ENCODE peak calls at places on chromosomes 3 and 15, in seven cellular contexts. A is GM23338, M is HCT116, O is PC-3, D is GM23248, I is neural progenitor cell, Z is hepatocyte. X is an unnamed sample.

GRCh38 chr3:62007036-62007435 is 366.3 kb downstream of the FEZF2 start:
- DNase-seq in M (no peak), I (no peak), O (no peak), Z (peak), A (no peak), D (peak), X (no peak)

GRCh38 chr15:52383100-52383588 is 87.5 kb upstream of the MYO5C start:
- DNase-seq in O (peak), A (no peak), M (no peak), Z (no peak), I (no peak), D (peak), X (peak)

GRCh38 chr15:31262901-31263671 is 63.5 kb upstream of the KLF13 start:
- DNase-seq in Z (no peak), A (no peak), O (no peak), D (peak), M (no peak), I (no peak), X (peak)

GRCh38 chr3:155270485-155271342 is 22.8 kb downstream of the STRIT1 start:
- DNase-seq in O (peak), M (no peak), D (peak), A (no peak), I (no peak), Z (no peak), X (peak)

GRCh38 chr3:74066456-74066855 is 441.7 kb upstream of the PDZRN3 start:
- DNase-seq in Z (no peak), M (no peak), A (peak), I (peak), D (no peak), O (no peak), X (no peak)

GRCh38 chr3:151197981-151198767 is 4.8 kb downstream of the GPR171 start:
- DNase-seq in O (no peak), A (no peak), Z (peak), M (no peak), D (peak), I (no peak), X (no peak)

GRCh38 chr15:73597036-73597638 is 36.1 kb downstream of the NPTN start:
- DNase-seq in M (no peak), D (no peak), Z (no peak), A (no peak), O (no peak), I (no peak), X (no peak)

GRCh38 chr3:196624008-196624790 is 15.3 kb upstream of the NRROS start:
- DNase-seq in I (no peak), Z (no peak), M (no peak), A (no peak), O (no peak), D (no peak), X (no peak)

GRCh38 chr15:31046759-31047359 is 54.7 kb downstream of the TRPM1 start:
- DNase-seq in D (no peak), A (peak), I (no peak), Z (no peak), O (no peak), M (no peak), X (no peak)

GRCh38 chr3:40116478-40117162 is 192.9 kb upstream of the EIF1B start:
- DNase-seq in Z (no peak), D (peak), I (no peak), A (no peak), M (no peak), O (peak), X (no peak)

GRCh38 chr15:48775556-48775955 is 35.3 kb downstream of the CEP152 start:
- DNase-seq in O (no peak), M (no peak), D (no peak), A (no peak), I (no peak), Z (no peak), X (no peak)

GRCh38 chr15:26069204-26069603 is 206.1 kb upstream of the ATP10A start:
- DNase-seq in D (no peak), A (no peak), M (no peak), O (no peak), Z (no peak), I (peak), X (no peak)

GRCh38 chr3:155323063-155323666 is 29.7 kb upstream of the STRIT1 start:
- DNase-seq in M (peak), D (peak), O (peak), Z (peak), I (peak), A (peak), X (peak)

GRCh38 chr15:82880704-82881103 is 71.3 kb downstream of the WHAMM start:
- DNase-seq in D (no peak), M (no peak), A (no peak), O (no peak), Z (no peak), I (no peak), X (no peak)

GRCh38 chr15:26097216-26097615 is 234.1 kb upstream of the ATP10A start:
- DNase-seq in M (no peak), I (no peak), O (no peak), A (no peak), D (no peak), Z (no peak), X (no peak)

GRCh38 chr3:55160241-55160877 is 232.5 kb upstream of the LRTM1 start:
- DNase-seq in M (no peak), A (no peak), D (peak), O (peak), I (no peak), Z (peak), X (no peak)

GRCh38 chr15:88590771-88591170 is 30.4 kb upstream of the AEN start:
- DNase-seq in Z (no peak), A (no peak), I (no peak), O (no peak), D (no peak), M (no peak), X (no peak)

GRCh38 chr3:20042331-20042730 is 2.1 kb downstream of the KAT2B start:
- DNase-seq in M (no peak), O (no peak), D (no peak), I (no peak), A (no peak), Z (no peak), X (no peak)

GRCh38 chr3:194397757-194398312 is 1.2 kb downstream of the GP5 start:
- DNase-seq in O (no peak), I (no peak), Z (no peak), M (no peak), D (no peak), A (peak), X (no peak)
- TF ChIP-seq EZH2 in O (no peak), I (peak), Z (no peak), M (no peak), D (no peak), A (peak), X (no peak)

GRCh38 chr3:110123929-110124328 is 786.6 kb upstream of the DPPA4 start:
- DNase-seq in M (no peak), D (no peak), Z (no peak), I (no peak), A (no peak), O (no peak), X (no peak)

DNA sequence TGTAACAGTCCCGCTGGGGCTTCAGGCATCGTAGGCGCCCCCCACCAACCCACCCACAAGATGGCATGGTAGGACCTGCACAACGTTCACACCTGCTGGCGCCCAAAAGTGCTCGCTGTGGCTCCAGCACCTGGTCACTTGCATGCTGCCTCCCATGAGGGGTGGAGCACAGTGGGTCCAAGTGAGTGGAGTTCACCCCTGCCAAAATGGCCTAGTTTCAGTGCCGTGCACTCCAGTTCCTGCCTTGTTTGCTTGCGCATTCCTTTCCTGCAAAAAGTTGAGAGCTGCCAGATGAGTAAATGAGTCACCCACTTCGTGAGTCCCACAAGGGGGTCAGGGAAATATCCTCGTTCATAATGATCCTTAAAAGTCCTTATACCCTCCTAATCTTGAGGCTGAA is 788.7 kb upstream of the DPPA4 start:
- DNase-seq in A (no peak), I (no peak), Z (no peak), M (no peak), O (peak), D (peak), X (no peak)
- TF ChIP-seq EZH2phosphoT487 in A (no peak), I (no peak), Z (no peak), M (no peak), O (no peak), D (no peak), X (no peak)

GRCh38 chr3:160701490-160701889 is 24.5 kb downstream of the ARL14 start:
- DNase-seq in O (no peak), A (no peak), I (no peak), M (no peak), Z (no peak), D (no peak), X (no peak)

GRCh38 chr3:160698806-160699205 is 21.8 kb downstream of the ARL14 start:
- DNase-seq in O (no peak), D (no peak), I (no peak), A (no peak), M (no peak), Z (no peak), X (no peak)

GRCh38 chr3:160709477-160710182 is 32.7 kb downstream of the ARL14 start:
- DNase-seq in O (no peak), A (peak), I (peak), M (no peak), D (no peak), Z (no peak), X (no peak)

GRCh38 chr3:160707187-160707789 is 30.3 kb downstream of the ARL14 start:
- DNase-seq in M (peak), O (peak), D (peak), A (peak), I (peak), Z (peak), X (peak)

GRCh38 chr3:160704006-160704405 is 27.0 kb downstream of the ARL14 start:
- DNase-seq in A (no peak), D (peak), I (no peak), O (no peak), M (no peak), Z (no peak), X (no peak)
- TF ChIP-seq EZH2 in A (no peak), D (no peak), I (no peak), O (no peak), M (no peak), Z (no peak), X (no peak)

GRCh38 chr15:62301993-62302665 is 137.0 kb upstream of the C2CD4B start:
- DNase-seq in M (no peak), D (peak), A (no peak), O (no peak), Z (no peak), I (no peak), X (no peak)
- TF ChIP-seq EZH2phosphoT487 in M (no peak), D (no peak), A (no peak), O (no peak), Z (no peak), I (no peak), X (no peak)

GRCh38 chr3:147395975-147396708 is 10.2 kb downstream of the ZIC4 start:
- DNase-seq in O (no peak), I (peak), M (no peak), A (peak), Z (no peak), D (no peak), X (no peak)

GRCh38 chr3:147398841-147399534 is 7.4 kb downstream of the ZIC4 start:
- DNase-seq in M (peak), O (peak), I (no peak), Z (no peak), D (no peak), A (no peak), X (no peak)

GRCh38 chr3:147396709-147397046 is 9.7 kb downstream of the ZIC4 start:
- DNase-seq in A (no peak), D (no peak), Z (no peak), I (no peak), M (no peak), O (no peak), X (no peak)

GRCh38 chr3:147397911-147398809 is 8.2 kb downstream of the ZIC4 start:
- DNase-seq in O (no peak), I (peak), D (no peak), M (no peak), A (peak), Z (no peak), X (no peak)

DNA sequence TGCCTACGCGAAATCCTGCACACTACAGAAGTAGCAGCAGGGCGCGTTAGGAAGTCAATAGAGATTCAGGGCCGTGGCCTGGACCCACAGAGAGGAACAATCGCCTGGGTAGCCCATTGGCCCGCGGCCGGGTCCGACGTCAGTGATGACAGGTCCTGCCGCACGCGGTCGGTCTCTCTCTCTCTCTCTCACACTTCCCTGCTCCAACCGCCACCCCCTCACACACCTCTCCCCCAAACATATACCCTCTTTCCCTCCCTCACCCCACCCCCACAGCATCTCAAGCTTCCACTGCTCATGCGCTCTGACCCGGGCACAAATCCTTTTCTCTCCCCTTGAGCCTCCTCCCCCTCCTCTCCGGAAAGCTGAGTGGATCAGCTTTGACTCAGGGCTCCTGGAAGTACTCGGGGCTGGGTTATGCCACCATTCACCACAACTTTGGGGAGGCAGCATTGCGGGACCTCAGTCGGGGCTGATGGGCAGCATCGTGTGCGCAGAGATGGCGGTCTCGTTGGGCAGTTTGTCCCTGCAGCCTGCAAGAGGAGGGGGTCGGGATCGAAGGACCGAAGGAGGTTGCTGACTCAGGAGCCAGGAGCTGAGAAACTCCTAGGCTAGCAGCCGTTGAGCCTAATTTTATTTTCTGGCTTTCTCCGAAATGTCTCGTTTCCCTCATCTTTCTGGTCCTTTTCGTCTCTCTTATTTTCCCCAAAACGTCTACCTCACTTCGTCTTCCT is 9.0 kb downstream of the ZIC4 start:
- DNase-seq in I (peak), O (no peak), M (no peak), D (no peak), Z (no peak), A (peak), X (no peak)
- TF ChIP-seq EZH2 in I (no peak), O (no peak), M (no peak), D (no peak), Z (no peak), A (no peak), X (no peak)

DNA sequence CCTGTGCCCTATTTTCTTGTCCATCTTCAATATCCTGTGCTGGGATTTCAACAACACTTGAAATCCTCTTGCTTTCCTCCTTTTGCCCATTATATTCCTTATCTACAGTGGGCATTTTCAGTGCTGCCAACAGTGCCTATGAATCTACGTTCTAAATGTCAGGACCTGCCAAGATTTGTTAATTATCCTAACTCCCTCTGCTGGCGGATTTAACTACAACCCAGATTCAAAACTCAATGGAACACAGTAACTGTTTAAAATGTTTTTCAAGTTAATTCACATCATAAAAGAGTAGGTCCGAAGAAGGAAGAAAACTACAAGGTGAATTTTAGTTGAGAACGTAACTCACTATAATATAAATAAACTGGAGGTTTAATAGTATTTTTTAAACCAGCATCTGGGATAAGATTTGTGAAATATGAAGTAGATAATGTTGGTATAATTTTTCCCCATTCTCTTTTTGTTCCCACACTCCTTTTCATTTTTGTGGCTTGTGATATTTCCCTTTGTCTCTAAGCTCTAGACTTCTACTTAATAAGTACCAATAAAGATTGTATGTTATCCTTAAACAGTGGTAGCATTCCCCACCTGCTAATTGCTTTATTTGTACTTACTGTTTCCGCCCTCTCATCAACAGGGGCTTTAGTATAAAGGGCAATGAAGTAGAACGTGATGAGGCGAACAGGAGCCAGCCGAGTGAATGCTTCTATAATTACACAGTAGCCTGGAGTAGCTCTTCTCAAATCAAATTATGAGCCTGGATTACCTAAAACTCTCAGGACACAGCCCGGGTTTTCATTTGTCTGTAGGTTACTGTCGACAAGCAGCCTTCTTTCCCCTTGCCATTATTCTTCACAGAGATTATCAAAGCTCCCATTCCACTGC is 302.5 kb upstream of the ATP11B start:
- DNase-seq in D (peak), I (peak), M (peak), O (peak), A (peak), Z (peak), X (peak)
- TF ChIP-seq EZH2phosphoT487 in D (no peak), I (no peak), M (no peak), O (no peak), A (no peak), Z (no peak), X (no peak)

GRCh38 chr15:44763848-44764247 is 27.5 kb downstream of the TRIM69 start:
- DNase-seq in O (no peak), A (no peak), Z (no peak), M (no peak), I (no peak), D (no peak), X (no peak)

GRCh38 chr15:44765036-44765435 is 28.7 kb downstream of the TRIM69 start:
- DNase-seq in D (peak), Z (no peak), I (no peak), A (no peak), O (no peak), M (no peak), X (no peak)

DNA sequence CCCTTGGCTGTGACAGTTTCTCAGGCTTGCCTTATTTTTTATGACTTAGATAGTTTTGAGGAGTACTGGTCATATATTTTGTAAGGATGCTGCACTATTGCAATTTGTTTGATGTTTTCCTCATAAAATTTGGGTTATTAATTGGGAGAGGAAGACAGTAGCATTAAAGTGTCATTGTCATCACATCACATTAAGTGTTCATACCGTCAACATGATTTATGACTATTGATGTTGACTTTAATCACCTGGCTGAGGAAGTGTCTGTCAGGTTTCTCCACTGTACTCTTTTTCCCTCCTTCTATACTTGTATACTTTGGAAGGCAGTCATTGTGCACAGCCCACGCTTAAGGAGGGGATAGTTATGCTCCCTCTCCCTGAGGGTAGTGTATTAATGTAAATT is 26.9 kb downstream of the TRIM69 start:
- DNase-seq in Z (no peak), O (no peak), D (no peak), M (no peak), I (no peak), A (no peak), X (no peak)
- TF ChIP-seq EZH2 in Z (no peak), O (no peak), D (no peak), M (no peak), I (no peak), A (no peak), X (no peak)

DNA sequence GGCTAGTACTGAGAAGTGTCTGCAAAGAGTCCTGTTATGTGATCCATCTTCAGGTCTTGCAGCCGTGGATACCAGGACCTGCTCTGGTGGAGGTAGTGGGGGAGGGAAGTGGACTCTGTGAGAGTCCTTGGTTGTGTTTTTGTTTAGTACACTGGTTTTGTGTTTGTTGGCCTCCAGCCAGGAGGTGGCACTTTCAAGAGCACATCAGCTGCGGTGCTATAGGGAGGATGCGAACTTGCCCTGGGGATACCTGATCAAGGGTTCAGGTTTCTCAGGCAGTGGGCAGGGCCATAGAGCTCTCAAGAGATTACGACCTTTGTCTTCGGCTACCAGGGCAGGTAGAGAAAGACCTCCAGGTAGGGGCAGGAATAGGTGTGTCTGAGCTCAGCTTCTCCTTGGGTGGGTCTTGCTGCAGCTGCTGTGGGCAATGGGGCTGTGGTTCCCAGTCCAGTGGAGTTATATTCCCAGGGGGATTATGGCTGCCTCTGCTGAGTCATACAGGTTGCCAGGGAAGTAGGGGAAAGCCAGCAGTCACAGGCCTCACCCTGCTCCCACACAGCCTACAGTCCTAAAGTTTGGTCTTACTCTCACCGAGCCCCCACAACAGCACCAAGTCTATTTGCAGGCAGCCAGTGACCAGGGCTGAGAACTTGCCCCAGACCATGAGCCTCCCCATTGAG is 132.8 kb upstream of the NPHP3 start:
- DNase-seq in D (no peak), M (no peak), Z (no peak), O (no peak), A (no peak), I (no peak), X (no peak)
- TF ChIP-seq EZH2phosphoT487 in D (no peak), M (no peak), Z (no peak), O (no peak), A (no peak), I (no peak), X (no peak)

DNA sequence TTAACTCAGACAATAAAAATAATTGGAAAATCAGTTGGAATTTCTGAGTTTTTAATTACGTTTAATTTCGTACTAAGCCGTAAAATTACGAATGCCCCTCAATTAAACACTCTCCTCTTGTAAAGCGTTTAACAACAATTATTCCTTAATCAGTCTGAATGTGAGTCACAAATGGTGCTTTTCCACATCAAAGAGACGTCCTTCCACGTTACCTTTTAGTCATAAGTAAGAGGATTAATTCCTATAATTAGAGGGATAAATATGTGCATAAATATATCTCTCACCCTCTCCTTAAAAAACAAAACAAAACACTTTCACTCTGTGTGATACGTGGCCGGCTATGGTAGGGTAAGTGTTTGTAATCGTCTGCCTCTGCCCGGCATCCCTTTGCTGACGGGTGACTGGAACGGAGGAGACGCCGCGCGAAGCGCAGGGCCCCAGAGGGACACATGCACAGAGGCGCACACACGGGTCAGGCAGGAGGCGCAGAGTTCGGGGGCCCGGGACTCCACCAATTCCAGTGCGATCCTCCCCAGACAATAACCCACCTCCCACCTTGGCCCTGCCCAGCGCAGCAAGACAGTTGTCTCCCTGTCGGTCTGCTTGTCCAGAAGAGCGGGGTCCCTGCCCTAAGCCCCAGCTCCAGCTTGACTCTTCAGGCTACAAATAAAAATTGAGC is 9.7 kb upstream of the MEIS2 start:
- DNase-seq in D (peak), I (peak), M (no peak), A (peak), Z (no peak), O (no peak), X (no peak)
- TF ChIP-seq EZH2 in D (no peak), I (peak), M (no peak), A (peak), Z (no peak), O (no peak), X (no peak)

X was measured in MM.1S.